ENCODE peak calls at places on chromosomes 7 and 10, in eight cellular contexts. J is cardiac muscle cell; O is CD8-positive, alpha-beta memory T cell; E is hepatocyte; F is CD8-positive, alpha-beta T cell; N is mammary epithelial cell; H is RWPE2; U is transverse colon. S is an unnamed sample.

GRCh38 chr7:1576521-1577253 is 6.9 kb upstream of the PSMG3 start:
- DNase-seq in J (no peak), O (no peak), E (no peak), F (no peak), N (no peak), H (no peak), U (no peak), S (no peak)

GRCh38 chr7:94367940-94368339 is 26.8 kb upstream of the COL1A2 start:
- DNase-seq in J (peak; percentile 67), O (no peak), E (peak; percentile 15), F (no peak), N (peak; percentile 16), H (no peak), U (no peak), S (no peak)

GRCh38 chr7:81693894-81694293 is 76.0 kb downstream of the HGF start:
- DNase-seq in J (no peak), O (no peak), E (no peak), F (no peak), N (no peak), H (no peak), U (no peak), S (no peak)

GRCh38 chr7:21526007-21526406 is 16.8 kb upstream of the DNAH11 start:
- DNase-seq in J (peak; percentile 3), O (peak; percentile 8), E (no peak), F (no peak), N (no peak), H (no peak), U (no peak), S (no peak)

GRCh38 chr7:94344826-94345225 is 49.9 kb upstream of the COL1A2 start:
- DNase-seq in J (peak; percentile 58), O (no peak), E (no peak), F (no peak), N (peak; percentile 12), H (no peak), U (no peak), S (no peak)

GRCh38 chr7:151692721-151693120 is 173.0 kb upstream of the RHEB start:
- DNase-seq in J (no peak), O (no peak), E (no peak), F (no peak), N (no peak), H (no peak), U (no peak), S (no peak)

GRCh38 chr10:125230251-125230650 is 69.9 kb upstream of the CTBP2 start:
- DNase-seq in J (no peak), O (no peak), E (no peak), F (no peak), N (no peak), H (no peak), U (no peak), S (no peak)

GRCh38 chr10:99766282-99766681 is 16.2 kb upstream of the ABCC2 start:
- DNase-seq in J (no peak), O (peak; percentile 27), E (no peak), F (no peak), N (no peak), H (no peak), U (no peak), S (no peak)

GRCh38 chr7:19017374-19017773 is 100.1 kb downstream of the TWIST1 start:
- DNase-seq in J (no peak), O (no peak), E (no peak), F (no peak), N (no peak), H (no peak), U (no peak), S (no peak)

GRCh38 chr7:155802906-155803417 is 9.3 kb downstream of the SHH start:
- DNase-seq in J (no peak), O (no peak), E (no peak), F (no peak), N (no peak), H (no peak), U (no peak), S (no peak)

DNA sequence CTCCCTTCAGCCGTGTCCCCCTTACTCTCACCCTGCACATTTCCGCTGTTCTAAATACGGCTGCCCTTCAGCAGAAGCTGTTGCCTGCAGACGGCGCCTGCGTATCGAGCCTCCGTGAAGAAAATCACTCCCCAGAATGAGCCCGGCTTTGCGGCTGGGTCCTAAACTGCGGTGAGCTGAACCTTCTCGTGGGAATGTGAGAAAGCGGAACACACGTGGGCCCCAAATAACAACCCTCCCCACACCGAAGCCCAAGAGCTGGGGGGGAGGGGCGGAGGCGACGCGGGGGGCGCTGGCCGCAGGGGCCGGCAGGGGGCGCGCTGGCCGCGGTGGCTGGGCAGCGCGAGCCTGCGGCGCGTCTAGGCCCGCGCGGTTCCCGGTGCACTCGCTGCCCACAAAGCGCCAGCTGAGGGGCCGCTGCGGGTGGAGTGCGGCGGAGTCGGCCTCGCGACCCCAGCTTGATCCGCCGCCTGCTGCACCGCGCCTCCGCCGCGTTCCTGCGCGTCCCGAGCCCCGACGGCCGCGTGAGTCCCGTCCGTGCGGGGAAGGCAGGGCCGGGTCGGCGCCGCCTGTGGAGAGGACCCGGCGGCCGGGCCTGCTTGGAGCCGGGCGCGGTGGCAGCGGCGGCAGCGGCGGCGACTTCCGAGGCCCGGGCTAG is at the start of gene ZNF398:
- DNase-seq in J (peak; percentile 86), O (peak; percentile 81), E (peak; percentile 93), F (peak; percentile 90), N (peak; percentile 67), H (no peak), U (peak; percentile 79), S (peak; percentile 71)
- H3K27ac ChIP-seq in J (peak within 1 kb of the TSS; percentile 87), O (peak within 1 kb of the TSS; percentile 64), E (peak within 1 kb of the TSS; percentile 98), F (peak within 1 kb of the TSS; percentile 77), N (peak within 1 kb of the TSS; percentile 26), H (peak within 1 kb of the TSS; percentile 84), U (peak within 1 kb of the TSS; percentile 94), S (peak within 1 kb of the TSS; percentile 82)

DNA sequence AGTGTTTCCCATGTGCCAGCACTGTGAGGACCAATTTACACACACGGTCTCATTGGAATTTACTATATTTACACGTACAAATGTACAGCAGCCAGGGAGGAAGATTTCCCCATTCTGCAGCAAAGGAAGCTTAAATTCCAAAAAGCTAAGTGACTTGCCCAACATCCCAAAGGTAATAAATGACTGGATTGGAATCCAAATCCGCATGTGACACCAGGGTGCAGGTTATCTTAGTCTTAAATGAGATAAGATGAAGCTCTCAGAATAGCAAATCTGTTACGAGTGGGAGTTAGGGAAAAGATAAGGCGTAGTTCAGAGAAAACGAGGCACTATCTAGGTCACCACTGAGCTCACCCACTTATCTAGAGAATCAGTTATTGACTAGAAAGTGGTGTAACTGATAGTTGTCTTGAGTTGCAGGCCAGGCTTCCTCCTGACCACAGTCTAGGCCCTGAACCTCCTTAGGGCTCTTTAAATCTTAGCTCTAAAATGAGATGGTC is 36.6 kb downstream of the FAM107B start:
- DNase-seq in J (no peak), O (no peak), E (no peak), F (no peak), N (no peak), H (no peak), U (no peak), S (no peak)
- H3K4me1 ChIP-seq in J (peaks cover 19% of the 10 kb centered on the region), O (no peaks in the 10 kb centered on the region), E (peaks cover 8% of the 10 kb centered on the region), F (peaks cover 9% of the 10 kb centered on the region), N (no peaks in the 10 kb centered on the region), H (no peaks in the 10 kb centered on the region), U (peaks cover 18% of the 10 kb centered on the region), S (no peaks in the 10 kb centered on the region)

DNA sequence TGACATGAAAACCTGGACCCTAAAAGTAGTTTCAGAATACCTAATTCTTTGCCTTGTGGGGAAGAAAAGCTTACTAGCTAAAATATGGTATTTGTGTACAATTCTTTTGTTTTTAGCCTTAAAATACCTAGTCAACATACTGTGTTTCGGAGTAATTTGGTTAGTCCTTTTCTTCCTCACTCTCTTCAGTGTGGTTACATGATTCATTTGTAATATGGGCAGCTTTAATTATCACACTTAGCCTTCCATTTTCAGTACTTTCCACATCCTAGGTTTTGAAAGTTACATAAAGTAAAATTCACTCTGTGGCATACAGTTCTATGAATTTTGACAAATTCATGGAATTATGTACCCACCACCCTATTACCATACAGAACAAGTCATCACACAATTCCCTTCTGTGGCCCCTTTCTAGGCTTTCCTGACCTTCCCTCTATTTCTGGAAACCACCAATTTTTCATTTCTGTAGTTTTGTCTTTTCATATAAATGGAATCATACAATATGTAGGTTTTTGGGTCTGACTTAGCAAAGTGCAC is 96.2 kb downstream of the EMX2 start:
- DNase-seq in J (no peak), O (no peak), E (no peak), F (no peak), N (no peak), H (no peak), U (no peak), S (no peak)
- H3K27me3 ChIP-seq in J (peaks cover 38% of the 10 kb centered on the region), O (peaks cover 4% of the 10 kb centered on the region), E (no peaks in the 10 kb centered on the region), F (no peaks in the 10 kb centered on the region), N (peaks cover 6% of the 10 kb centered on the region), H (peaks cover 44% of the 10 kb centered on the region), U (peaks cover 9% of the 10 kb centered on the region), S (peaks cover 4% of the 10 kb centered on the region)

DNA sequence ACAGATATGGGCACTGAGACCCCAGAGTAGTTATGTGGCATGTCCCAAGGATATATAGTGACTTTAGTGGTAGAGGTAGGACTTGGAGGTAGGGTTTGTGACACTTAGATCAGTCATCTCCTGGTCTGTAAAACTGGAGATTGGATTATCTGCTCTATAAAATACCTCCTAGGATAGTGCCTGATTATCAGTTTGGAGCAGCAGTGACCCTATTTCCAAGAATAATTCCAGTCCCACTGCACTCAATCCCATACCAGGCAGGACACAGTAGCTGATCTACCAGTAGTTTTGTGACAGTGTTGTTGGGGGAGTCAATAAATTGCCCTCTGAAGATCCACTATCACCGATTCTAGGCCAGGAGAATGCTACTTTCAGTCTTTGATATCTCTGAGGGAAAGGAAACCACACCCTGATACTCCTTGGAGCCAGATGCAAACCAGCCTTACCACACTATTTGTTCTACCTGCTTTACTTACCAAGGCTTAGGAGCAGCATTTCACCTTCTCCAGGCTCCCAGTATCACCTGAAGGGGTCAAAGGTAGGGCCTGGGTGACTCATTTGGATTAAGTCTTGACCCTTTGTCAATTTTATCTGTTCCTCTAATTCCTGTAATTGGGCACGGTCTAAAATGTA is 30.6 kb downstream of the KMT2E start:
- DNase-seq in J (no peak), O (no peak), E (no peak), F (no peak), N (peak; percentile 19), H (no peak), U (no peak), S (no peak)
- H3K27ac ChIP-seq in J (peak overlapping the region; percentile 29), O (no peak overlapping the region), E (no peak overlapping the region), F (no peak overlapping the region), N (no peak overlapping the region), H (no peak overlapping the region), U (no peak overlapping the region), S (peak overlapping the region; percentile 9)

DNA sequence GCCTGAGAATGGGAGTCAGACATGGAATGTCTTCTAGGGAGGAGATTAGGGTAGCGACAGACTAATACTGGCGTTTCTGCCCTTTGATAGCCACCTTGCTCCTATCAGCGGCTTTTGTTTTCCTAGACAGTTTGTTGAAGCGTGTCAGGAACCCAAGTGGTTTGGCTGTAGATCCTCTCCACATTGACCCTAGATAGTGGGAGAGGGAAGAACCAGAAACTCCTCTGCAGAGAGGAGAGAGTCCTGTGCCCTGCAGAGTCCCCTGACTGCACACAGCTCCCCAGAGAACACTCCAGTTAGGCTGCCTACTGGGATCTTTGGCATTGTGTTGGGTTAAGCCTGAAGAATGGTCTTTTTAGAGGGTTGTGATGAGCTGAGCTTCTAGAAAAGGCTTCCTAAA is 2.4 kb downstream of the MEPCE start:
- DNase-seq in J (no peak), O (no peak), E (no peak), F (no peak), N (no peak), H (no peak), U (no peak), S (no peak)
- H3K4me1 ChIP-seq in J (peaks cover 27% of the 10 kb centered on the region), O (peaks cover 47% of the 10 kb centered on the region), E (peaks cover 35% of the 10 kb centered on the region), F (peaks cover 48% of the 10 kb centered on the region), N (peaks cover 26% of the 10 kb centered on the region), H (peaks cover 3% of the 10 kb centered on the region), U (peaks cover 36% of the 10 kb centered on the region), S (peaks cover 64% of the 10 kb centered on the region)

GRCh38 chr7:24283900-24284698 is at the start of gene NPY:
- DNase-seq in J (no peak), O (no peak), E (no peak), F (no peak), N (no peak), H (no peak), U (no peak), S (no peak)
- H3K27me3 ChIP-seq in J (peaks cover 60% of the 10 kb centered on the region), O (peaks cover 3% of the 10 kb centered on the region), E (peaks cover 74% of the 10 kb centered on the region), F (peaks cover 9% of the 10 kb centered on the region), N (peaks cover 33% of the 10 kb centered on the region), H (peaks cover 90% of the 10 kb centered on the region), U (peaks cover 85% of the 10 kb centered on the region), S (peaks cover 30% of the 10 kb centered on the region)